ENCODE peak calls at places on chromosomes 11 and 22, in five cellular contexts. C is stomach, W is ovary, V is IMR-90, R is uterus. G is an unnamed sample.

GRCh38 chr11:128174465-128175101 is 412.8 kb downstream of the ETS1 start:
- DNase-seq in C (no peak), W (no peak), V (peak), R (no peak), G (no peak)

GRCh38 chr11:393219-394033 is 583 bp upstream of the PKP3 start:
- DNase-seq in C (peak), W (no peak), V (peak), R (no peak), G (no peak)

GRCh38 chr11:81995907-81996306 is 737.8 kb downstream of the FAM181B start:
- DNase-seq in C (no peak), W (no peak), V (no peak), R (no peak), G (no peak)

GRCh38 chr11:15006139-15006759 is 34.1 kb upstream of the CALCA start:
- DNase-seq in C (no peak), W (no peak), V (peak), R (no peak), G (no peak)

GRCh38 chr22:20319041-20319744 is 667 bp downstream of the DGCR6L start:
- DNase-seq in C (peak), W (no peak), V (no peak), R (no peak), G (peak)

GRCh38 chr11:84236436-84236835 is 950.3 kb upstream of the CCDC90B start:
- DNase-seq in C (no peak), W (no peak), V (no peak), R (no peak), G (no peak)

GRCh38 chr11:127493330-127493729 is 492.8 kb upstream of the KIRREL3 start:
- DNase-seq in C (no peak), W (no peak), V (peak), R (no peak), G (no peak)

GRCh38 chr11:443542-444199 is 1.9 kb upstream of the ANO9 start:
- DNase-seq in C (no peak), W (peak), V (peak), R (no peak), G (no peak)

GRCh38 chr11:47895035-47895434 is 46.9 kb upstream of the NUP160 start:
- DNase-seq in C (no peak), W (no peak), V (no peak), R (no peak), G (no peak)

GRCh38 chr11:1208361-1209261 is 14.3 kb upstream of the MUC5B start:
- DNase-seq in C (no peak), W (no peak), V (no peak), R (no peak), G (peak)

GRCh38 chr11:10042699-10043098 is 251.3 kb downstream of the SBF2 start:
- DNase-seq in C (no peak), W (no peak), V (no peak), R (no peak), G (no peak)

GRCh38 chr11:67022341-67022933 is 497 bp upstream of the SYT12 start:
- DNase-seq in C (peak), W (peak), V (peak), R (no peak), G (peak)

GRCh38 chr11:72637926-72638325 is 36.3 kb downstream of the PDE2A start:
- DNase-seq in C (no peak), W (no peak), V (no peak), R (no peak), G (no peak)

GRCh38 chr11:76770642-76771445 is 12.3 kb upstream of the TSKU start:
- DNase-seq in C (peak), W (no peak), V (peak), R (peak), G (peak)

GRCh38 chr11:111018571-111018970 is 227.0 kb upstream of the POU2AF2 start:
- DNase-seq in C (no peak), W (no peak), V (peak), R (no peak), G (no peak)

GRCh38 chr22:20532256-20532993 is 25.0 kb downstream of the MED15 start:
- DNase-seq in C (no peak), W (no peak), V (no peak), R (no peak), G (no peak)

GRCh38 chr22:31680764-31681624 is 19.0 kb upstream of the PISD start:
- DNase-seq in C (no peak), W (no peak), V (peak), R (no peak), G (no peak)

GRCh38 chr11:45076761-45077160 is 69.7 kb upstream of the PRDM11 start:
- DNase-seq in C (no peak), W (no peak), V (no peak), R (no peak), G (no peak)

GRCh38 chr11:75481602-75482309 is 44.0 kb downstream of the GDPD5 start:
- DNase-seq in C (no peak), W (no peak), V (no peak), R (no peak), G (no peak)

GRCh38 chr11:33000181-33000580 is 15.5 kb upstream of the DEPDC7 start:
- DNase-seq in C (no peak), W (no peak), V (peak), R (no peak), G (no peak)

DNA sequence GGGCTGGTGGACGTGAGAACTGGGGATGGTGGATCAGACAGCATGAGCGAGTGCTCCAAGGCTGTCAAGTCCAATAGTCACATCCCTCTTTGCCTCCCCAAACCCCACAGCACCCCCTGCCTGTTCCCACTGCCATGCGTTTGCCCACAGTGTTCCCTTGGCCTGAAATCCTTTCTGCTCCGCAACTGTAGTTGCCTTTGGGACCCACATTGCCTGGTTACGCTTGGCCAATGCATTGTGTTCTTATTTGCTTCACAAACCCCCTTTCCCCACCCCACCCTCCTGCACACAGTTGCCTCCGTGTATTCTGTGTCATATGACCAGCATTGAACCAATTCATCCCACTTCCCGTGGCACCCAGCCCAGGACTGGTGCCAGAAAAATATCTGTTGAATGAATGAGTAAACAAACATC is 2.1 kb upstream of the KIAA0930 start:
- DNase-seq in C (peak), W (no peak), V (no peak), R (no peak), G (no peak)
- TF ChIP-seq CTCF in C (no peak), W (no peak), V (peak), R (no peak), G (no peak)

DNA sequence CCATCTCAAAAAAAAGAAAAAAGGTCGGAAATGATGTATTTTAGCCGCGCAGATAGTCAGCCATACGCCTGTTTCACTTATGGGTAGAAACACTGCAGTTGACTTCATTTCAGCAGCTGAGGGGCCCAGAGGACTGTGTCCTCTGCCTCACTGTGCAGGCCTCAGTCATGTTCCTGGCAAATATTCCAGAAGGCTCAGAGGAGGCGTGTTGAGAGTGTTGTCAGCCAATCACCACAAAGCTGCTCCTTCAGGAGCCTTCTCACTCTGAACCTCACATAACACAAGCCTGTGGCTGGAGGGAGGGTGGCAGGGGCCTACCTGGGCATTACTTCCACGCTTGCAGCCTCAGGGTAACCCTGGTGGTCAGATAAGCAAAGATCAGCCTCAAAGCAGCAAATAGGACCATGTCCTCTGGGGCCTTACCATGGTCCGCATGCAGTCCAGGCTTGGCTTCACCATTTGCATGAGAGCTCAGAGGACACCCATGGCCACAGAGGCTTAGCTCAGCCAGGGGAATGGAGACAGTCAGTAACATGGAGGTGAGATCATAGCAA is 17.3 kb upstream of the TREH start:
- DNase-seq in C (no peak), W (no peak), V (no peak), R (no peak), G (no peak)
- TF ChIP-seq POLR2A in C (no peak), W (no peak), V (no peak), R (no peak), G (no peak)

GRCh38 chr11:61110255-61111059 is 8.2 kb downstream of the CD5 start:
- DNase-seq in C (no peak), W (no peak), V (no peak), R (no peak), G (no peak)
- H3K4me3 ChIP-seq in C (no peak), W (no peak), V (no peak), R (no peak), G (no peak)

DNA sequence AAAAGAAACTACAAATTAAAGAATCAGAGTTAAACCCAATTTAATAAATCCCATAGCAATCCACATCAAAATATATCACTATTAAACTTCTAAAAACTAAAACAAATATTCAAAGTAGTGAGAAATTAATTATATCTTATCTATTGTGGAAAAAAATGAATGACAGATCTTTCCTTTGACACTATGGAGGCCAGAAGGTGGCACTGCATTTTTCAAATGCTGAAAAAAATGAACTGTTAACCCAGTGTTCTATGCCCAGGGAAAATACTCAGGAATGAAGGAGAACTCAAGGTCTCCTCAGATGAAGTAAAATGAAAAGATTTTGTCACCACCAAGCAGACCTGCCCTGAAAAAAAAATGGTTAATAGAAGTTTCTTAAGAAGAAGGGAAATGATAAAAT is 27.7 kb downstream of the TYR start:
- DNase-seq in C (no peak), W (no peak), V (no peak), R (no peak), G (no peak)
- TF ChIP-seq CTCF in C (no peak), W (no peak), V (no peak), R (no peak), G (no peak)

DNA sequence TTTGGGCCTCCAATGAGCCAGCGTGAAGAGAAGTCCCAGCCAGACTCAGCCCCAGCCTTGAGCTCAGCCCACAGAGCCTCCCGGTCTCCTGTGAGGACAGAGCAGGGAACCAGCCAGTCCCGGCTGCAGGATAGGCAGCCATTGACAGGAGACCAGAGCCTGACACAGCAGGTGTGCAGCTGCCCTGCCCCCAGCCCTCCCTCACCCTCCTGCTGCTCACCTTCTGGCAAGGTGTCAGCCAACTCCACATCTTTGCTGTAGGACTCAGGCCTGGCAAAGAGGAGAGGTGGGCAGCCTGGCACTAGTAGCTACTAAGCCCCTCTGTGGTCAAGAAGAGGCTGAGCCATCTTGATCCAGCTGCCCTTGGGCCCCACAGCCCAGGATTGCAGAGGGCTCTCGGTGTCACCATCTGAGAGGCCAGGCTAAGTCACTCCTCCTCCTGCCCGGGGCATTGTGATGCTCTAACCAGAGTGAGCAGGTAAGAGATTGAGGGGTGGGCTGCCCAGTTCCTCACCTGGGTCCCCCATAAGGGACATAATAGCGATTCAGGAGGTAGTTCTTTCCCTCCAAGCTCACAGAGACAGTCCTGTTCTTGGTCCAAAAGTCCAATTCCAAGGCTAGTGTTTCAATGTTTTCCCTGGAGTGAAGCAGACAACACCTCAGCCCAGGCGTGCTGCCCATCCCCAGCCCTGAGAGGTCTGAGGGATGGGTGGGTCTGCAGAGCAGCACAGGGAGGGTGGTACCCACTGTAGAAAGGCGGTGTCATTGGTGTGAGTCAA is 18.6 kb downstream of the TREH start:
- DNase-seq in C (no peak), W (no peak), V (no peak), R (no peak), G (no peak)
- TF ChIP-seq POLR2A in C (no peak), W (no peak), V (peak), R (no peak), G (no peak)